ENCODE peak calls at places on chromosomes 16 and 17, in four cellular contexts. One of them, this sample, is unnamed.

GRCh38 chr17:82838386-82839063 is 1.3 kb downstream of the ZNF750 start:
- DNase-seq in mucosa of gallbladder: peak
- DNase-seq in T-helper 1 cell: no peak
- DNase-seq in AG04449: no peak
- DNase-seq in this sample: peak

GRCh38 chr16:31700530-31701388 is 172.8 kb upstream of the ZNF267 start:
- DNase-seq in mucosa of gallbladder: peak
- DNase-seq in T-helper 1 cell: peak
- DNase-seq in AG04449: no peak
- DNase-seq in this sample: no peak

GRCh38 chr16:28938721-28939120 is 7.0 kb downstream of the CD19 start:
- DNase-seq in mucosa of gallbladder: no peak
- DNase-seq in T-helper 1 cell: no peak
- DNase-seq in AG04449: no peak
- DNase-seq in this sample: no peak

GRCh38 chr17:7774037-7774659 is 56.6 kb downstream of the DNAH2 start:
- DNase-seq in mucosa of gallbladder: no peak
- DNase-seq in T-helper 1 cell: no peak
- DNase-seq in AG04449: peak
- DNase-seq in this sample: no peak

GRCh38 chr17:48637323-48638260 is 11.4 kb upstream of the HOXB9 start:
- DNase-seq in mucosa of gallbladder: no peak
- DNase-seq in T-helper 1 cell: no peak
- DNase-seq in AG04449: peak
- DNase-seq in this sample: peak

GRCh38 chr17:16419929-16420271 is 4.5 kb downstream of the TRPV2 start:
- DNase-seq in mucosa of gallbladder: no peak
- DNase-seq in T-helper 1 cell: peak
- DNase-seq in AG04449: peak
- DNase-seq in this sample: no peak

GRCh38 chr17:2688351-2689342 is 22.9 kb downstream of the CLUH start:
- DNase-seq in mucosa of gallbladder: no peak
- DNase-seq in T-helper 1 cell: no peak
- DNase-seq in AG04449: no peak
- DNase-seq in this sample: no peak

GRCh38 chr17:12985431-12986285 is 32.2 kb downstream of the ELAC2 start:
- DNase-seq in mucosa of gallbladder: no peak
- DNase-seq in T-helper 1 cell: no peak
- DNase-seq in AG04449: no peak
- DNase-seq in this sample: no peak

GRCh38 chr17:28324272-28324745 is 5.3 kb downstream of the TMEM97 start:
- DNase-seq in mucosa of gallbladder: peak
- DNase-seq in T-helper 1 cell: no peak
- DNase-seq in AG04449: no peak
- DNase-seq in this sample: no peak

GRCh38 chr17:537133-537532 is 177.5 kb downstream of the VPS53 start:
- DNase-seq in mucosa of gallbladder: no peak
- DNase-seq in T-helper 1 cell: no peak
- DNase-seq in AG04449: no peak
- DNase-seq in this sample: no peak

GRCh38 chr16:85372627-85373372 is 240.3 kb upstream of the GSE1 start:
- DNase-seq in mucosa of gallbladder: no peak
- DNase-seq in T-helper 1 cell: no peak
- DNase-seq in AG04449: peak
- DNase-seq in this sample: peak

GRCh38 chr17:47884905-47885735 is 10.9 kb upstream of the SP2 start:
- DNase-seq in mucosa of gallbladder: no peak
- DNase-seq in T-helper 1 cell: no peak
- DNase-seq in AG04449: no peak
- DNase-seq in this sample: no peak

GRCh38 chr17:59837362-59838195 is 55.2 kb downstream of the TUBD1 start:
- DNase-seq in mucosa of gallbladder: peak
- DNase-seq in T-helper 1 cell: peak
- DNase-seq in AG04449: peak
- DNase-seq in this sample: peak

GRCh38 chr17:27345141-27345904 is 51.4 kb downstream of the WSB1 start:
- DNase-seq in mucosa of gallbladder: peak
- DNase-seq in T-helper 1 cell: no peak
- DNase-seq in AG04449: no peak
- DNase-seq in this sample: no peak

GRCh38 chr16:31134091-31134571 is 1.4 kb downstream of the PRSS8 start:
- DNase-seq in mucosa of gallbladder: no peak
- DNase-seq in T-helper 1 cell: no peak
- DNase-seq in AG04449: no peak
- DNase-seq in this sample: no peak

GRCh38 chr16:47058295-47059086 is 85.0 kb upstream of the DNAJA2 start:
- DNase-seq in mucosa of gallbladder: peak
- DNase-seq in T-helper 1 cell: no peak
- DNase-seq in AG04449: no peak
- DNase-seq in this sample: peak

GRCh38 chr16:85968041-85968920 is 69.3 kb downstream of the IRF8 start:
- DNase-seq in mucosa of gallbladder: no peak
- DNase-seq in T-helper 1 cell: no peak
- DNase-seq in AG04449: no peak
- DNase-seq in this sample: no peak

GRCh38 chr17:8981443-8981842 is 15.9 kb upstream of the PIK3R5 start:
- DNase-seq in mucosa of gallbladder: no peak
- DNase-seq in T-helper 1 cell: no peak
- DNase-seq in AG04449: no peak
- DNase-seq in this sample: no peak

GRCh38 chr17:27782791-27783206 is 17.5 kb downstream of the NOS2 start:
- DNase-seq in mucosa of gallbladder: no peak
- DNase-seq in T-helper 1 cell: no peak
- DNase-seq in AG04449: no peak
- DNase-seq in this sample: no peak

GRCh38 chr16:76656951-76657498 is 379.8 kb downstream of the CNTNAP4 start:
- DNase-seq in mucosa of gallbladder: no peak
- DNase-seq in T-helper 1 cell: no peak
- DNase-seq in AG04449: no peak
- DNase-seq in this sample: no peak

GRCh38 chr16:84139628-84140258 is 5.2 kb downstream of the HSDL1 start:
- DNase-seq in mucosa of gallbladder: no peak
- DNase-seq in T-helper 1 cell: no peak
- DNase-seq in AG04449: no peak
- DNase-seq in this sample: no peak

GRCh38 chr17:72900542-72900941 is 191.9 kb downstream of the SLC39A11 start:
- DNase-seq in mucosa of gallbladder: no peak
- DNase-seq in T-helper 1 cell: no peak
- DNase-seq in AG04449: no peak
- DNase-seq in this sample: no peak

GRCh38 chr17:43411820-43412529 is 13.2 kb downstream of the ARL4D start:
- DNase-seq in mucosa of gallbladder: no peak
- DNase-seq in T-helper 1 cell: no peak
- DNase-seq in AG04449: no peak
- DNase-seq in this sample: no peak

GRCh38 chr17:62014526-62014925 is 50.6 kb downstream of the MED13 start:
- DNase-seq in mucosa of gallbladder: no peak
- DNase-seq in T-helper 1 cell: no peak
- DNase-seq in AG04449: no peak
- DNase-seq in this sample: no peak

GRCh38 chr17:57519199-57519598 is 225.9 kb downstream of the CCDC182 start:
- DNase-seq in mucosa of gallbladder: peak
- DNase-seq in T-helper 1 cell: no peak
- DNase-seq in AG04449: peak
- DNase-seq in this sample: no peak

GRCh38 chr16:65845466-65846209 is 520.9 kb upstream of the CDH5 start:
- DNase-seq in mucosa of gallbladder: no peak
- DNase-seq in T-helper 1 cell: no peak
- DNase-seq in AG04449: no peak
- DNase-seq in this sample: peak

GRCh38 chr17:1769826-1770477 is 8.1 kb downstream of the SERPINF1 start:
- DNase-seq in mucosa of gallbladder: no peak
- DNase-seq in T-helper 1 cell: no peak
- DNase-seq in AG04449: no peak
- DNase-seq in this sample: no peak

GRCh38 chr17:48542114-48542955 is 2.6 kb downstream of the HOXB2 start:
- DNase-seq in mucosa of gallbladder: no peak
- DNase-seq in T-helper 1 cell: no peak
- DNase-seq in AG04449: no peak
- DNase-seq in this sample: no peak

GRCh38 chr17:83053021-83053778 is 26.2 kb upstream of the METRNL start:
- DNase-seq in mucosa of gallbladder: no peak
- DNase-seq in T-helper 1 cell: no peak
- DNase-seq in AG04449: no peak
- DNase-seq in this sample: no peak

This sample was measured in GM04503.